ENCODE peak calls at places on chromosomes 7 and 10, in seven cellular contexts. One of them, this sample, is unnamed.

GRCh38 chr10:132480356-132480755 is 57.2 kb upstream of the INPP5A start:
- DNase-seq in activated gamma-delta T cell treated with anti-CD3 and anti-CD28 coated beads, Interleukin-2, amount 50 U/mL, for 16 hours: no peak
- DNase-seq in central memory CD8-positive, alpha-beta T cell: no peak
- DNase-seq in activated CD4-positive, alpha-beta T cell treated with anti-CD3 and anti-CD28 coated beads, Interleukin-2, amount 10 ng/mL, durations not matched to agents 7 days and 5 days: no peak
- DNase-seq in D341Med: no peak
- DNase-seq in stimulated activated CD8-positive, alpha-beta memory T cell treated with anti-CD3 and anti-CD28 coated beads, Interleukin-12 subunit alpha, Interleukin-12 subunit beta, amount 100 ng/mL, for 4 hours: no peak
- DNase-seq in cardiac muscle cell: no peak
- DNase-seq in this sample: no peak

GRCh38 chr10:7666253-7667023 is at the start of gene ITIH5:
- DNase-seq in cardiac muscle cell: no peak
- DNase-seq in central memory CD8-positive, alpha-beta T cell: no peak
- DNase-seq in activated gamma-delta T cell treated with anti-CD3 and anti-CD28 coated beads, Interleukin-2, amount 50 U/mL, for 16 hours: no peak
- DNase-seq in stimulated activated CD8-positive, alpha-beta memory T cell treated with anti-CD3 and anti-CD28 coated beads, Interleukin-12 subunit alpha, Interleukin-12 subunit beta, amount 100 ng/mL, for 4 hours: no peak
- DNase-seq in D341Med: peak
- DNase-seq in activated CD4-positive, alpha-beta T cell treated with anti-CD3 and anti-CD28 coated beads, Interleukin-2, amount 10 ng/mL, durations not matched to agents 7 days and 5 days: no peak
- DNase-seq in this sample: no peak

GRCh38 chr7:57308631-57309408 is 141.2 kb upstream of the ZNF716 start:
- DNase-seq in activated CD4-positive, alpha-beta T cell treated with anti-CD3 and anti-CD28 coated beads, Interleukin-2, amount 10 ng/mL, durations not matched to agents 7 days and 5 days: no peak
- DNase-seq in central memory CD8-positive, alpha-beta T cell: no peak
- DNase-seq in cardiac muscle cell: no peak
- DNase-seq in D341Med: no peak
- DNase-seq in stimulated activated CD8-positive, alpha-beta memory T cell treated with anti-CD3 and anti-CD28 coated beads, Interleukin-12 subunit alpha, Interleukin-12 subunit beta, amount 100 ng/mL, for 4 hours: no peak
- DNase-seq in activated gamma-delta T cell treated with anti-CD3 and anti-CD28 coated beads, Interleukin-2, amount 50 U/mL, for 16 hours: no peak
- DNase-seq in this sample: no peak

GRCh38 chr7:51649-52048 is 140.7 kb upstream of the FAM20C start:
- DNase-seq in stimulated activated CD8-positive, alpha-beta memory T cell treated with anti-CD3 and anti-CD28 coated beads, Interleukin-12 subunit alpha, Interleukin-12 subunit beta, amount 100 ng/mL, for 4 hours: no peak
- DNase-seq in central memory CD8-positive, alpha-beta T cell: no peak
- DNase-seq in activated gamma-delta T cell treated with anti-CD3 and anti-CD28 coated beads, Interleukin-2, amount 50 U/mL, for 16 hours: no peak
- DNase-seq in D341Med: no peak
- DNase-seq in cardiac muscle cell: no peak
- DNase-seq in activated CD4-positive, alpha-beta T cell treated with anti-CD3 and anti-CD28 coated beads, Interleukin-2, amount 10 ng/mL, durations not matched to agents 7 days and 5 days: no peak
- DNase-seq in this sample: no peak

GRCh38 chr10:48507933-48508830 is 96.7 kb downstream of the ARHGAP22 start:
- DNase-seq in D341Med: peak
- DNase-seq in activated CD4-positive, alpha-beta T cell treated with anti-CD3 and anti-CD28 coated beads, Interleukin-2, amount 10 ng/mL, durations not matched to agents 7 days and 5 days: no peak
- DNase-seq in stimulated activated CD8-positive, alpha-beta memory T cell treated with anti-CD3 and anti-CD28 coated beads, Interleukin-12 subunit alpha, Interleukin-12 subunit beta, amount 100 ng/mL, for 4 hours: no peak
- DNase-seq in central memory CD8-positive, alpha-beta T cell: no peak
- DNase-seq in activated gamma-delta T cell treated with anti-CD3 and anti-CD28 coated beads, Interleukin-2, amount 50 U/mL, for 16 hours: no peak
- DNase-seq in cardiac muscle cell: peak
- DNase-seq in this sample: no peak

GRCh38 chr7:29565186-29565540 is 1.5 kb downstream of the PRR15 start:
- DNase-seq in stimulated activated CD8-positive, alpha-beta memory T cell treated with anti-CD3 and anti-CD28 coated beads, Interleukin-12 subunit alpha, Interleukin-12 subunit beta, amount 100 ng/mL, for 4 hours: no peak
- DNase-seq in central memory CD8-positive, alpha-beta T cell: no peak
- DNase-seq in activated CD4-positive, alpha-beta T cell treated with anti-CD3 and anti-CD28 coated beads, Interleukin-2, amount 10 ng/mL, durations not matched to agents 7 days and 5 days: no peak
- DNase-seq in D341Med: no peak
- DNase-seq in cardiac muscle cell: no peak
- DNase-seq in activated gamma-delta T cell treated with anti-CD3 and anti-CD28 coated beads, Interleukin-2, amount 50 U/mL, for 16 hours: no peak
- DNase-seq in this sample: no peak

GRCh38 chr7:30817060-30817770 is 46.0 kb downstream of the MINDY4 start:
- DNase-seq in cardiac muscle cell: no peak
- DNase-seq in stimulated activated CD8-positive, alpha-beta memory T cell treated with anti-CD3 and anti-CD28 coated beads, Interleukin-12 subunit alpha, Interleukin-12 subunit beta, amount 100 ng/mL, for 4 hours: no peak
- DNase-seq in central memory CD8-positive, alpha-beta T cell: no peak
- DNase-seq in activated gamma-delta T cell treated with anti-CD3 and anti-CD28 coated beads, Interleukin-2, amount 50 U/mL, for 16 hours: no peak
- DNase-seq in D341Med: no peak
- DNase-seq in activated CD4-positive, alpha-beta T cell treated with anti-CD3 and anti-CD28 coated beads, Interleukin-2, amount 10 ng/mL, durations not matched to agents 7 days and 5 days: no peak
- DNase-seq in this sample: no peak

GRCh38 chr10:30625110-30625509 is 4.4 kb downstream of the LYZL2 start:
- DNase-seq in central memory CD8-positive, alpha-beta T cell: no peak
- DNase-seq in activated CD4-positive, alpha-beta T cell treated with anti-CD3 and anti-CD28 coated beads, Interleukin-2, amount 10 ng/mL, durations not matched to agents 7 days and 5 days: no peak
- DNase-seq in D341Med: no peak
- DNase-seq in stimulated activated CD8-positive, alpha-beta memory T cell treated with anti-CD3 and anti-CD28 coated beads, Interleukin-12 subunit alpha, Interleukin-12 subunit beta, amount 100 ng/mL, for 4 hours: no peak
- DNase-seq in activated gamma-delta T cell treated with anti-CD3 and anti-CD28 coated beads, Interleukin-2, amount 50 U/mL, for 16 hours: no peak
- DNase-seq in cardiac muscle cell: no peak
- DNase-seq in this sample: no peak

GRCh38 chr7:134364619-134365037 is 47.9 kb upstream of the SLC35B4 start:
- DNase-seq in stimulated activated CD8-positive, alpha-beta memory T cell treated with anti-CD3 and anti-CD28 coated beads, Interleukin-12 subunit alpha, Interleukin-12 subunit beta, amount 100 ng/mL, for 4 hours: no peak
- DNase-seq in activated gamma-delta T cell treated with anti-CD3 and anti-CD28 coated beads, Interleukin-2, amount 50 U/mL, for 16 hours: no peak
- DNase-seq in activated CD4-positive, alpha-beta T cell treated with anti-CD3 and anti-CD28 coated beads, Interleukin-2, amount 10 ng/mL, durations not matched to agents 7 days and 5 days: no peak
- DNase-seq in D341Med: no peak
- DNase-seq in central memory CD8-positive, alpha-beta T cell: no peak
- DNase-seq in cardiac muscle cell: peak
- DNase-seq in this sample: no peak

GRCh38 chr10:91576096-91576545 is 56.8 kb downstream of the PPP1R3C start:
- DNase-seq in D341Med: no peak
- DNase-seq in stimulated activated CD8-positive, alpha-beta memory T cell treated with anti-CD3 and anti-CD28 coated beads, Interleukin-12 subunit alpha, Interleukin-12 subunit beta, amount 100 ng/mL, for 4 hours: no peak
- DNase-seq in activated CD4-positive, alpha-beta T cell treated with anti-CD3 and anti-CD28 coated beads, Interleukin-2, amount 10 ng/mL, durations not matched to agents 7 days and 5 days: no peak
- DNase-seq in activated gamma-delta T cell treated with anti-CD3 and anti-CD28 coated beads, Interleukin-2, amount 50 U/mL, for 16 hours: no peak
- DNase-seq in cardiac muscle cell: no peak
- DNase-seq in central memory CD8-positive, alpha-beta T cell: no peak
- DNase-seq in this sample: no peak

GRCh38 chr10:75110006-75110632 is 1.3 kb upstream of the SAMD8 start:
- DNase-seq in stimulated activated CD8-positive, alpha-beta memory T cell treated with anti-CD3 and anti-CD28 coated beads, Interleukin-12 subunit alpha, Interleukin-12 subunit beta, amount 100 ng/mL, for 4 hours: no peak
- DNase-seq in activated CD4-positive, alpha-beta T cell treated with anti-CD3 and anti-CD28 coated beads, Interleukin-2, amount 10 ng/mL, durations not matched to agents 7 days and 5 days: no peak
- DNase-seq in central memory CD8-positive, alpha-beta T cell: no peak
- DNase-seq in D341Med: no peak
- DNase-seq in activated gamma-delta T cell treated with anti-CD3 and anti-CD28 coated beads, Interleukin-2, amount 50 U/mL, for 16 hours: no peak
- DNase-seq in cardiac muscle cell: no peak
- DNase-seq in this sample: no peak

GRCh38 chr10:60731134-60731883 is 47.0 kb upstream of the CDK1 start:
- DNase-seq in stimulated activated CD8-positive, alpha-beta memory T cell treated with anti-CD3 and anti-CD28 coated beads, Interleukin-12 subunit alpha, Interleukin-12 subunit beta, amount 100 ng/mL, for 4 hours: no peak
- DNase-seq in cardiac muscle cell: no peak
- DNase-seq in activated gamma-delta T cell treated with anti-CD3 and anti-CD28 coated beads, Interleukin-2, amount 50 U/mL, for 16 hours: no peak
- DNase-seq in D341Med: no peak
- DNase-seq in activated CD4-positive, alpha-beta T cell treated with anti-CD3 and anti-CD28 coated beads, Interleukin-2, amount 10 ng/mL, durations not matched to agents 7 days and 5 days: peak
- DNase-seq in central memory CD8-positive, alpha-beta T cell: peak
- DNase-seq in this sample: no peak

This sample was measured in GDM1.